ENCODE peak calls at places on chromosomes 7 and 10, in six cellular contexts. One of them, this sample, is unnamed.

GRCh38 chr7:1889556-1890181 is 219.6 kb downstream of the ELFN1 start:
- DNase-seq in lung: no peak
- DNase-seq in OCI-LY7: no peak
- DNase-seq in tibial nerve: no peak
- DNase-seq in heart left ventricle: no peak
- DNase-seq in HL-60: peak
- DNase-seq in this sample: no peak

GRCh38 chr10:74026428-74026979 is 28.6 kb downstream of the VCL start:
- DNase-seq in lung: no peak
- DNase-seq in OCI-LY7: no peak
- DNase-seq in tibial nerve: no peak
- DNase-seq in heart left ventricle: no peak
- DNase-seq in HL-60: no peak
- DNase-seq in this sample: no peak

GRCh38 chr10:74081192-74081803 is 69.3 kb downstream of the AP3M1 start:
- DNase-seq in lung: peak
- DNase-seq in OCI-LY7: peak
- DNase-seq in tibial nerve: peak
- DNase-seq in heart left ventricle: peak
- DNase-seq in HL-60: peak
- DNase-seq in this sample: peak

GRCh38 chr7:84122582-84123360 is 71.8 kb downstream of the SEMA3A start:
- DNase-seq in lung: no peak
- DNase-seq in OCI-LY7: no peak
- DNase-seq in tibial nerve: no peak
- DNase-seq in heart left ventricle: no peak
- DNase-seq in HL-60: no peak
- DNase-seq in this sample: no peak

GRCh38 chr7:117296066-117296465 is 26.8 kb downstream of the WNT2 start:
- DNase-seq in lung: no peak
- DNase-seq in OCI-LY7: no peak
- DNase-seq in tibial nerve: no peak
- DNase-seq in heart left ventricle: no peak
- DNase-seq in HL-60: no peak
- DNase-seq in this sample: no peak

GRCh38 chr10:51010977-51011376 is 63.3 kb upstream of the PRKG1 start:
- DNase-seq in lung: no peak
- DNase-seq in OCI-LY7: peak
- DNase-seq in tibial nerve: no peak
- DNase-seq in heart left ventricle: no peak
- DNase-seq in HL-60: no peak
- DNase-seq in this sample: peak

GRCh38 chr10:63157845-63158624 is 24.9 kb downstream of the NRBF2 start:
- DNase-seq in lung: no peak
- DNase-seq in OCI-LY7: peak
- DNase-seq in tibial nerve: no peak
- DNase-seq in heart left ventricle: peak
- DNase-seq in HL-60: peak
- DNase-seq in this sample: peak

GRCh38 chr7:149748223-149748874 is 25.0 kb downstream of the ZNF467 start:
- DNase-seq in lung: no peak
- DNase-seq in OCI-LY7: no peak
- DNase-seq in tibial nerve: no peak
- DNase-seq in heart left ventricle: no peak
- DNase-seq in HL-60: no peak
- DNase-seq in this sample: no peak

GRCh38 chr10:35420044-35420443 is 83.7 kb downstream of the CCNY start:
- DNase-seq in lung: no peak
- DNase-seq in OCI-LY7: no peak
- DNase-seq in tibial nerve: no peak
- DNase-seq in heart left ventricle: no peak
- DNase-seq in HL-60: no peak
- DNase-seq in this sample: no peak

GRCh38 chr10:19411119-19411518 is 362.5 kb downstream of the MALRD1 start:
- DNase-seq in lung: no peak
- DNase-seq in OCI-LY7: no peak
- DNase-seq in tibial nerve: no peak
- DNase-seq in heart left ventricle: no peak
- DNase-seq in HL-60: no peak
- DNase-seq in this sample: no peak

GRCh38 chr10:89185658-89186057 is 21.5 kb downstream of the CH25H start:
- DNase-seq in lung: no peak
- DNase-seq in OCI-LY7: no peak
- DNase-seq in tibial nerve: no peak
- DNase-seq in heart left ventricle: no peak
- DNase-seq in HL-60: no peak
- DNase-seq in this sample: no peak

GRCh38 chr10:36351159-36351558 is 709.1 kb upstream of the FZD8 start:
- DNase-seq in lung: no peak
- DNase-seq in OCI-LY7: no peak
- DNase-seq in tibial nerve: no peak
- DNase-seq in heart left ventricle: no peak
- DNase-seq in HL-60: no peak
- DNase-seq in this sample: no peak

GRCh38 chr7:97016392-97017196 is 8.0 kb downstream of the DLX5 start:
- DNase-seq in lung: no peak
- DNase-seq in OCI-LY7: no peak
- DNase-seq in tibial nerve: no peak
- DNase-seq in heart left ventricle: no peak
- DNase-seq in HL-60: no peak
- DNase-seq in this sample: no peak

GRCh38 chr10:19993714-19994343 is 177.6 kb downstream of the PLXDC2 start:
- DNase-seq in lung: no peak
- DNase-seq in OCI-LY7: no peak
- DNase-seq in tibial nerve: no peak
- DNase-seq in heart left ventricle: no peak
- DNase-seq in HL-60: no peak
- DNase-seq in this sample: no peak

DNA sequence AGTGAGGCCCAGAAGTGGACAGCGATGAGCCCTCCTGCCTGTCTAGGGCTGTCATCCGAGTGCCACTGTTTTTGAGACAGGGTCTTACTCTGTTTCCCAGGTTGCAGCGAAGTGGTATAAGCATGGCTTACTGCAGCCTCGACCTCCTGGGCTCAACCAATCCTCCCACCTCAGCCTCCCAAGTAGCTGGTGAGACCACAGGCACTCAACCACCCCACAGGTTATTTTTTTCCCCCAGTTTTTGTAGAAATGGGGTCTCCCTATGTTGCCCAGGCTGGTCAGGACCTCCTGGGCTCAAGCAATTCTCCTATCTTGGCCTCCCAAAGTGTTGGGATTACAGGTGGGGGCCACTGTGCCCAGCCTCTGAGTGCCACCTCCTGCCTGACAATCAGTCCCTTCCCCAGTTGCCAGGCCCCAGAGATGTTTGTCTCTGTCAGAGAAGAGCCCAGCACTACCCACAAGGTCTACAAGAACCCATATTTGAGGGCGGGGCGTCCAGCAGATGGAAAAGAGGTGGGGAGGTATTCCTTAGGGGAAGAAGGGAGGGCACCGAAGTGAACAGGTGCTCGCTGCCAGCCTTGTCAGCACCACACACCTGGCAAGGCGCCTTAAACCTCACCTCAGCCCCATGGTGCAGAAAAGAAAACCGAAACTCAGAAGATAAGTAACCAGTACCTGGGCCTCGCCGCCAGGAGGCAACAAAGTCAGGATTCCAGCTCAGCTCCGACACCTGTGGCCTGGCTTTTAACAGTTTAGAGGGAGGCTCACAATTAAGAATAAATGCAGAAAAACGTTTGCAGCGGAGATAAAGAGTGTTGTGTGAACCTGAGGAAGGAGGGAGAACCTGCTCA is 77.4 kb upstream of the ANLN start:
- DNase-seq in lung: peak
- DNase-seq in OCI-LY7: peak
- DNase-seq in tibial nerve: no peak
- DNase-seq in heart left ventricle: no peak
- DNase-seq in HL-60: no peak
- DNase-seq in this sample: peak
- TF ChIP-seq CTCF in lung: no peak
- TF ChIP-seq CTCF in OCI-LY7: peak
- TF ChIP-seq CTCF in tibial nerve: no peak
- TF ChIP-seq CTCF in heart left ventricle: no peak
- TF ChIP-seq CTCF in HL-60: no peak
- TF ChIP-seq CTCF in this sample: no peak

DNA sequence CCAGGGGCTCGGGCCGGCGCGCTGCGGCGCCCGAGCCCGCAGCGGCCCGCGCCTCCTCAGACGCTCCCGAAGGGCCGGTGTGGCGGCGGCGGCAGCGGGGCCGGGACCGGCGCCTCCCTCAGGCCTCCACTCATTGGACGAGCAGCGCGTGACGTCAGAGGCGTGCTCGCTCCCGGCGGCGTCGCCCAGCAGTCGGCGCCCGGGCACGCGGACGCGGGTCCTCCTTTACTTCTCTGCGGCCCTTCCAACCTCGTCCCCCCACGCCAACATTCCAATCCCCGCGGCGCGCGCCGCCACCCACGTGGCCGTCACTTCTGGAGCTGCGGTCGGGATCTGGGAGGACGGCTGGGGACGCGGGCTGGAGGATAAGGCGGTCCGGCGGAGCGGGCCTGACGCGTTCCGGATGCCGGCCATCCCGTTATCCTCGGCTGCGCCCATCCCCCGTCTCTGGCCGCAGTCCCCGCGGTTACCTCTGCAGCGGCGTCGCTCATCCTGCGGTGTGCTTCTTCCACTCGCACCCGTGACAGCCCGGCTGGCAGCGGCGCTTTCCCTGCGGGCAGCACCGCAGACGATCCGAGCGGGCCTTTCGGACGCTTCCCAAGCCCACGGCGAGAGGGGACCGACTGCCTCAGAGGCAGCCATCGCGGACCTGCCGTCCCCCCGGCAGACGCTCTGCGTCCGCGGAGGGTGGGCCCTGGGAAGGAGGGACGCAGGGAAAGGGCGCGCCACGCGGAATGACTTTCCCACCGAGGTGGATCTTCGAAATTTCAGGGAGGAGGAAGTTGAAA is at the start of gene PDZD8:
- DNase-seq in lung: peak
- DNase-seq in OCI-LY7: peak
- DNase-seq in tibial nerve: peak
- DNase-seq in heart left ventricle: peak
- DNase-seq in HL-60: peak
- DNase-seq in this sample: peak
- TF ChIP-seq CTCF in lung: no peak
- TF ChIP-seq CTCF in OCI-LY7: no peak
- TF ChIP-seq CTCF in tibial nerve: no peak
- TF ChIP-seq CTCF in heart left ventricle: no peak
- TF ChIP-seq CTCF in HL-60: no peak
- TF ChIP-seq CTCF in this sample: no peak

DNA sequence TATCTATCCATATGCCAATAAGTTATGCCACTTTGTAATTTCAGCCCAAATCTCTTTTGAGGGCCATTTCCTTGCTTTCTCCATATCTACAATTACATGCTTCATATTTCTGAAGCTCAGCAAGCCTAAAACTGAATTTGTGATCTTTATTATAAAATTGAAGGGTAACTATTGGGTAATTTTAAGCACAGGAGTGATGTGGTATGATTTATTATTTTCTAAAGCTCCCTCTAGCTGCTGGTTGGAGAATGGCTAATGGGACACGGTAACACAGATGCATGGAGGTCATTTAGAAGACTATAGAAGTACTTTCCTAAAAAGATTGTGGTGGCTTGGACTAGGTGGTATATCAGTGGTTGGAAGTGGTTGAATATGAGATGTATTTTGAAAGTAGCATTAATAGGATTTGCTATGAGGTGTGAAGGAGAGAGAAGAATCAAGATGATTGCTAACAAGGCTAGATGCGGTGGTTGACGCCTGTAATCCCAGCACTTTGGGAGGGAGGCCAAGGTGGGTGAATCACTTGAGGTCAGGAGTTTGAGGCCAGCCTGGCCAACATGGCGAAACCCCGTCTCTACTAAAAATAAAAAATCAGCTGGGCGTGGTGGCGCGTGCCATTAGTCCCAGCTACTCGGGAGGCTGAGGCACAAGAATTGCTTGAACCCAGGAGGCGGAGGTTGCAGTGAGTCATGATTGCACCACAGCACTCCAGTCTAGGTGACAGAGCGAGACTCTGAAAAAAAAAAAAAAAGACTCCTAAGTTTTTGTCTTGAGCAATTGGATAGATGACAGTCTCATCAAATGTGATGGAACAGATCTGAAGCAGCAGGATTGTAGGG is 13.9 kb downstream of the KLHDC10 start:
- DNase-seq in lung: no peak
- DNase-seq in OCI-LY7: peak
- DNase-seq in tibial nerve: no peak
- DNase-seq in heart left ventricle: no peak
- DNase-seq in HL-60: no peak
- DNase-seq in this sample: no peak
- TF ChIP-seq CTCF in lung: no peak
- TF ChIP-seq CTCF in OCI-LY7: peak
- TF ChIP-seq CTCF in tibial nerve: no peak
- TF ChIP-seq CTCF in heart left ventricle: peak
- TF ChIP-seq CTCF in HL-60: peak
- TF ChIP-seq CTCF in this sample: peak

DNA sequence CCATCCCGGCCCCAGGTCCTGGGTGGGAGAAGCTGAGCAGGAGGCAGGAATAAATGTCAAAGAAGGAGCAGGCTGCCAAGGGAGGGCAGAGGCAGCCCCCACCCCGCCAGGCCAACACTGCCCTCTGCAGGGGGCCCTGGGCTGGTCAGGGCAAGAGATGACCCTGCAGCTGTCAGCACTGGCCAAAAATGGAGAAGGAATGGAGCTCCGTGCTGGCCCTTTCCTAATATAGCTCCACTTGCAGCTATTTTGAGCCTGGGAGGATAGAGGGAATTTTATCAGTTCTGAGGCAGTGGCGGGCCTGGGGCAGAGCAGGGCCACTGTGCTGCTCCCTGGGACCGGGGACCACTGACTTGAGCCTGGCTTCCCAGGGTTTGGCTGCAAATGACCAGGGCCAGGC is 16.0 kb downstream of the LDB3 start:
- DNase-seq in lung: no peak
- DNase-seq in OCI-LY7: no peak
- DNase-seq in tibial nerve: no peak
- DNase-seq in heart left ventricle: peak
- DNase-seq in HL-60: no peak
- DNase-seq in this sample: no peak
- TF ChIP-seq CTCF in lung: no peak
- TF ChIP-seq CTCF in OCI-LY7: peak
- TF ChIP-seq CTCF in tibial nerve: peak
- TF ChIP-seq CTCF in heart left ventricle: peak
- TF ChIP-seq CTCF in HL-60: no peak
- TF ChIP-seq CTCF in this sample: peak

GRCh38 chr10:37495415-37495814 is 362.0 kb downstream of the ZNF248 start:
- DNase-seq in lung: no peak
- DNase-seq in OCI-LY7: peak
- DNase-seq in tibial nerve: no peak
- DNase-seq in heart left ventricle: no peak
- DNase-seq in HL-60: no peak
- DNase-seq in this sample: no peak
- TF ChIP-seq CTCF in lung: no peak
- TF ChIP-seq CTCF in OCI-LY7: peak
- TF ChIP-seq CTCF in tibial nerve: peak
- TF ChIP-seq CTCF in heart left ventricle: peak
- TF ChIP-seq CTCF in HL-60: no peak
- TF ChIP-seq CTCF in this sample: no peak